ENCODE peak calls at places on chromosomes 3 and 15, in ten cellular contexts. U, I, C, X, B, T, H, F, A and G are unnamed samples.
A peak's percentile ranks its signal among the peaks of the same experiment; 100 is the strongest.

GRCh38 chr3:50405249-50405648 is 45.9 kb upstream of the TMEM115 start:
- DNase-seq in U (no peak), I (peak; percentile 10), C (no peak), X (no peak), B (no peak), T (no peak), H (no peak), F (no peak), A (peak; percentile 18), G (no peak)

GRCh38 chr3:12999147-13000140 is 73.8 kb downstream of the IQSEC1 start:
- DNase-seq in U (no peak), I (no peak), C (no peak), X (peak; percentile 86), B (peak; percentile 90), T (no peak), H (peak; percentile 95), F (peak; percentile 87), A (peak; percentile 92), G (no peak)

GRCh38 chr3:42488687-42489086 is 13.8 kb upstream of the VIPR1 start:
- DNase-seq in U (no peak), I (no peak), C (no peak), X (no peak), B (peak; percentile 47), T (no peak), H (no peak), F (no peak), A (no peak), G (no peak)

GRCh38 chr15:35936284-35936683 is 390.3 kb upstream of the DPH6 start:
- DNase-seq in U (no peak), I (no peak), C (no peak), X (no peak), B (no peak), T (no peak), H (no peak), F (no peak), A (no peak), G (no peak)

GRCh38 chr15:88018865-88019626 is 237.5 kb downstream of the NTRK3 start:
- DNase-seq in U (no peak), I (no peak), C (peak; percentile 87), X (no peak), B (no peak), T (peak; percentile 32), H (no peak), F (no peak), A (no peak), G (no peak)

GRCh38 chr3:97820780-97821179 is 1.0 kb upstream of the CRYBG3 start:
- DNase-seq in U (no peak), I (no peak), C (no peak), X (no peak), B (no peak), T (no peak), H (no peak), F (no peak), A (no peak), G (no peak)

GRCh38 chr3:197908957-197909701 is 40.9 kb upstream of the RPL35A start:
- DNase-seq in U (no peak), I (peak; percentile 12), C (no peak), X (no peak), B (no peak), T (no peak), H (no peak), F (no peak), A (no peak), G (no peak)

GRCh38 chr15:84621358-84621979 is 20.7 kb downstream of the ZSCAN2 start:
- DNase-seq in U (no peak), I (no peak), C (no peak), X (no peak), B (no peak), T (no peak), H (no peak), F (no peak), A (no peak), G (no peak)

GRCh38 chr15:94910166-94910565 is 678.8 kb downstream of the MCTP2 start:
- DNase-seq in U (no peak), I (no peak), C (no peak), X (no peak), B (no peak), T (no peak), H (no peak), F (no peak), A (no peak), G (no peak)

GRCh38 chr3:192570757-192571156 is 156.6 kb downstream of the FGF12 start:
- DNase-seq in U (no peak), I (no peak), C (peak; percentile 2), X (no peak), B (no peak), T (no peak), H (no peak), F (no peak), A (no peak), G (no peak)

GRCh38 chr3:160180581-160181216 is 44.5 kb upstream of the C3orf80 start:
- DNase-seq in U (no peak), I (no peak), C (peak; percentile 85), X (no peak), B (no peak), T (no peak), H (no peak), F (no peak), A (no peak), G (no peak)

GRCh38 chr3:120442975-120443517 is 7.7 kb downstream of the FSTL1 start:
- DNase-seq in U (no peak), I (no peak), C (no peak), X (no peak), B (peak; percentile 46), T (no peak), H (no peak), F (no peak), A (no peak), G (no peak)
- TF ChIP-seq CTCF in U (no peak), I (peak; percentile 10), C (peak; percentile 13), X (peak; percentile 31), B (no peak), T (peak; percentile 46), H (no peak), F (peak; percentile 35), A (no peak), G (peak; percentile 53)

GRCh38 chr15:52805351-52806283 is 15.5 kb upstream of the ONECUT1 start:
- DNase-seq in U (no peak), I (no peak), C (no peak), X (no peak), B (no peak), T (no peak), H (peak; percentile 23), F (no peak), A (no peak), G (no peak)
- H3K4me3 ChIP-seq in U (peak overlapping the region; percentile 25), I (no peak overlapping the region), C (no peak overlapping the region), X (peak overlapping the region; percentile 16), B (peak overlapping the region; percentile 60), T (no peak overlapping the region), H (no peak overlapping the region), F (peak overlapping the region; percentile 57), A (no peak overlapping the region), G (no peak overlapping the region)

DNA sequence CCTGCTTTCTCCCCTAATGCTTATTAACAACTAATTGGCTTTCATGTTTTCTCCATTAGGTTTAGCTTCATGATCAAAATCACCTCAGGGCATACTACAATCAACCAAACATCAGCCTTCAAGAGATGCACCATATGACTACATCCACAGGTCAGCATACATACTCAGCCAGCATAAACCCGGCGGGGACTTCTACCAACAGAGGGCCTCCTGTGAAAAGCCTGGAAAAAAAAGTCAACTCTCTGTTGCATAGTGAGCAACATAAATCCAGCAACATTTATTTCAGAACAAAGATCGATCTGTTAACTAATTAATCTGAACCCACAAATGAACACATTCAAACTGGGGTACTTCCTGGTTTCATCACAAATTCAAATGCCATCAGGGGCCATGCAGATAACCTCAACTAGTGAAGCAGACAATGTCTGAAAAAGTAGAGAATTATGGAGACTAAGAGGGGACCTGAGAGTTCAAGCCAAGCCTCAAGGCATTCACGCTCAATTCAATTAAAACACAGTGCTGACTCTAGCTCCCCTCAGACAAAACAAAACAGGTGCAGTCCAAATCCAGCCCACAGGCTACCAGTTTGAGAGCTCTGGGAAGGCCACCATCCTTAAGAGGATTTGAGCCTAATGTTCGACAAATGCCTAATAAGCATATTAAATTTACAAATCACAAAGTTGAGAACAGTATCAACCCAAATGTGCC is 124.5 kb downstream of the MAGI1 start:
- DNase-seq in U (no peak), I (no peak), C (no peak), X (no peak), B (no peak), T (no peak), H (no peak), F (no peak), A (no peak), G (no peak)
- TF ChIP-seq CTCF in U (no peak), I (no peak), C (no peak), X (peak; percentile 49), B (no peak), T (peak; percentile 42), H (no peak), F (peak; percentile 43), A (peak; percentile 27), G (peak; percentile 44)

DNA sequence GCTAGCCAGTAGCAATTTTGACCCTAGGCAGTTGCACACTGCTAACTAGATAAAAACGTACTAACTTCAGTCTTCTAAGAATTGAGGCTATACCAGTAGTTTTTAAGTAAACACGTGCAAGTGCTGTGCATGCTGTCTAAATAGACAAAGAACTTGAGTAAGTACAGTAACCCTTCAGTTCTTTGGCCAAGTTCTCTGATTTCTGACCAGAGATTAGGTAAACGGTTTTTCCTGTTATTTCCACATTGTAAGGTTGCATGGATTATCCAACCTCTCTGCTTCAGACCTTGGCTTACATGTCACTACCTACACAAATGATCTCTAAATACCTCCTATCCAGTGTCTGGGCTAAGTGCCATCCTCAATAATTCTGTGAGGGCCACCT is 892 bp upstream of the XXYLT1 start:
- DNase-seq in U (no peak), I (no peak), C (no peak), X (no peak), B (no peak), T (no peak), H (no peak), F (no peak), A (no peak), G (no peak)
- H3K4me3 ChIP-seq in U (peak overlapping the region; percentile 73), I (peak overlapping the region; percentile 41), C (peak overlapping the region; percentile 80), X (peak overlapping the region; percentile 98), B (peak overlapping the region; percentile 89), T (peak overlapping the region; percentile 73), H (no peak overlapping the region), F (peak overlapping the region; percentile 90), A (peak overlapping the region; percentile 91), G (peak overlapping the region; percentile 71)

DNA sequence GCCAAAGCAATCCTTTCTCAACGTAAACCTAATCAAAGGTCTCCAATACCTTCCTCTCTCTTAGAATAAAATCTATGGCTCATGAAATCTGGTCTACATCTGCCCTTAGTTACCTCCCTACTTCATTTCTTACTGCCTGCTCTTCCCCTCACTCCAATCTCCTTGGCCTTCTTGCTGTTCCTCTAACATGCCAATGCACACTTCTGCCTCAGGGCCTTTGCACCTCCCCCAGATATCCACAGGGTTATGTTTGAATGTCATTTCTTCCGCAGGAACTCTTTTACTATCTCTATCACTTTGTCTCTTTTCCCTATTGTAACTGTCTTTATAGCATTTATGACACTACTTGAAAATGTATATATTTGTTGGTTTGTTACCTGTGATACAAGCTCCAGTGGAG is 44.3 kb upstream of the PYGO1 start:
- DNase-seq in U (no peak), I (no peak), C (no peak), X (no peak), B (no peak), T (no peak), H (no peak), F (no peak), A (no peak), G (no peak)
- TF ChIP-seq CTCF in U (no peak), I (no peak), C (no peak), X (no peak), B (no peak), T (no peak), H (no peak), F (no peak), A (no peak), G (no peak)